ENCODE peak calls at places on chromosomes 4 and X, in six cellular contexts. Z is CD4-positive, alpha-beta memory T cell; B is A549; X is naive thymus-derived CD4-positive, alpha-beta T cell; V is BE2C; C is RWPE2. O is an unnamed sample.

GRCh38 chr4:152500798-152501434 is 35.0 kb downstream of the FBXW7 start:
- DNase-seq in B (peak; percentile 30), C (no peak), X (peak; percentile 77), Z (peak; percentile 82), V (peak; percentile 72), O (no peak)

GRCh38 chrX:150934453-150934852 is 36.0 kb upstream of the CD99L2 start:
- DNase-seq in V (no peak), Z (no peak), C (no peak), X (no peak), B (peak; percentile 18), O (no peak)

GRCh38 chrX:114344756-114345155 is 239.1 kb upstream of the HTR2C start:
- DNase-seq in Z (no peak), V (no peak), C (no peak), X (no peak), B (peak; percentile 1), O (no peak)

GRCh38 chrX:1386338-1387127 is 5.4 kb downstream of the SLC25A6 start:
- DNase-seq in B (no peak), X (no peak), V (no peak), C (peak; percentile 66), Z (no peak), O (peak; percentile 30)

GRCh38 chr4:73922766-73923630 is 53.8 kb downstream of the CXCL1 start:
- DNase-seq in C (no peak), X (no peak), V (no peak), B (no peak), Z (no peak), O (no peak)

GRCh38 chrX:24097741-24098140 is 43.0 kb downstream of the EIF2S3 start:
- DNase-seq in B (no peak), Z (no peak), X (no peak), C (no peak), V (no peak), O (no peak)

GRCh38 chr4:54912155-54912554 is 213.2 kb downstream of the KDR start:
- DNase-seq in V (no peak), B (no peak), C (no peak), Z (no peak), X (no peak), O (no peak)

GRCh38 chrX:39966186-39966585 is 131.6 kb downstream of the BCOR start:
- DNase-seq in Z (no peak), C (no peak), V (no peak), X (no peak), B (no peak), O (no peak)

GRCh38 chrX:129982300-129983246 is at the start of gene BCORL1:
- DNase-seq in V (peak; percentile 91), Z (peak; percentile 88), B (peak; percentile 94), C (peak; percentile 83), X (peak; percentile 89), O (peak; percentile 90)

GRCh38 chr4:169799260-169799659 is 41.5 kb upstream of the HPF1 start:
- DNase-seq in C (no peak), Z (no peak), V (no peak), X (no peak), B (no peak), O (no peak)

GRCh38 chr4:39729557-39729956 is 31.6 kb downstream of the UBE2K start:
- DNase-seq in V (no peak), X (no peak), Z (no peak), C (no peak), B (no peak), O (no peak)

GRCh38 chr4:53365121-53365485 is 758 bp downstream of the SCFD2 start:
- DNase-seq in Z (no peak), V (peak; percentile 40), C (no peak), B (no peak), X (peak; percentile 8), O (no peak)

GRCh38 chrX:2879670-2880069 is 49.5 kb downstream of the ARSD start:
- DNase-seq in C (no peak), V (no peak), Z (no peak), X (no peak), B (no peak), O (no peak)

GRCh38 chr4:187578103-187578502 is 417.5 kb upstream of the ZFP42 start:
- DNase-seq in C (no peak), Z (no peak), V (no peak), X (no peak), B (no peak), O (no peak)

GRCh38 chr4:158934996-158935669 is 166.3 kb downstream of the FNIP2 start:
- DNase-seq in B (no peak), C (no peak), Z (no peak), V (no peak), X (no peak), O (no peak)

GRCh38 chrX:148530464-148531077 is 30.2 kb downstream of the AFF2 start:
- DNase-seq in B (no peak), V (no peak), Z (peak; percentile 14), C (no peak), X (no peak), O (no peak)

GRCh38 chr4:10593130-10593529 is 91.4 kb downstream of the CLNK start:
- DNase-seq in V (no peak), Z (no peak), X (no peak), C (no peak), B (no peak), O (no peak)

GRCh38 chr4:86359944-86360478 is at the start of gene MAPK10:
- DNase-seq in V (peak; percentile 86), X (peak; percentile 43), B (no peak), Z (peak; percentile 71), C (no peak), O (peak; percentile 96)
- H3K4me3 ChIP-seq in V (peak within 1 kb of the TSS; percentile 88), X (peak within 1 kb of the TSS; percentile 24), B (no peak within 1 kb of the TSS), Z (peak within 1 kb of the TSS; percentile 18), C (no peak within 1 kb of the TSS), O (peak within 1 kb of the TSS; percentile 71)

DNA sequence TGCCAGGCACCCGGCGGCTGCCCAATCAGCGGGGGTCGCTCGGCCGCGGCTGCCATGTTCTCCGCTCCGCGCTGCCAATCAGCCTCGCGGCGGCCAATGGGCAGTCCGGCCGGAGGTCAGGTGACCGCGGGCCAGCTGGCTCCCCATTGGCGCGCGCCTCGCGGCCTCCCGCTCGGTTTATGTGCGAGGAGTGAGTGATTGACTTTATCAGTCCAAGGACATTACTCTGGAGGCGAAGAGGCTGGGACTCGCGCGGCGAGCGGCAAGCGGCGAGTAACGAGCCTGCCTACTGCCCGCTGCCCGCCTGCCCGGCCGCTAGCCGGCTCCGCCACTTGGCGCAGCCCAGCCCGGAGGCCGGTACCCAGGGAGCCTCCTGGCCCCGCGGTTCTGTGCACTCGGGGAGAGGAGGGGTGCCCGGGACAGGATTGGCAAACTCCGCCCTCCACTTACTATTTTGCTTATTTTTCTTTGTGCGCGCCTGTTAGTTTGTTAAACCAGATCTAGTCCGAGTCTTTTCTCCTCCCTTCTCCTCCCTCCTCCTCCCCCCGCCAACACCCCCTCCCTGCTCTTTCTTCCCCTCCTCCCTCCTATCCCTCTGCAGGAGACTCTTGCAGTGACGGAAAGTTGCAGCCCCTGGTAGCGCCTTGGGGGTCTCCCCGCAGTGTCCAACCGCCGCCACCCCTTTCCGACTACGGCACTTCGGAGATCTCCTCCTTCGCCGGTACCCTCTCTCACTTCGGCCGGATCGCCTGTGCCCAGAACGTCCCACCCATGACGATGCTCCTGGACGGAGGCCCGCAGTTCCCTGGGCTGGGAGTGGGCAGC is at the start of gene ZIC3:
- DNase-seq in B (no peak), C (no peak), X (no peak), V (no peak), Z (no peak), O (peak; percentile 65)
- H3K4me3 ChIP-seq in B (no peak within 1 kb of the TSS), C (peak within 1 kb of the TSS; percentile 32), X (no peak within 1 kb of the TSS), V (no peak within 1 kb of the TSS), Z (no peak within 1 kb of the TSS), O (peak within 1 kb of the TSS; percentile 55)

DNA sequence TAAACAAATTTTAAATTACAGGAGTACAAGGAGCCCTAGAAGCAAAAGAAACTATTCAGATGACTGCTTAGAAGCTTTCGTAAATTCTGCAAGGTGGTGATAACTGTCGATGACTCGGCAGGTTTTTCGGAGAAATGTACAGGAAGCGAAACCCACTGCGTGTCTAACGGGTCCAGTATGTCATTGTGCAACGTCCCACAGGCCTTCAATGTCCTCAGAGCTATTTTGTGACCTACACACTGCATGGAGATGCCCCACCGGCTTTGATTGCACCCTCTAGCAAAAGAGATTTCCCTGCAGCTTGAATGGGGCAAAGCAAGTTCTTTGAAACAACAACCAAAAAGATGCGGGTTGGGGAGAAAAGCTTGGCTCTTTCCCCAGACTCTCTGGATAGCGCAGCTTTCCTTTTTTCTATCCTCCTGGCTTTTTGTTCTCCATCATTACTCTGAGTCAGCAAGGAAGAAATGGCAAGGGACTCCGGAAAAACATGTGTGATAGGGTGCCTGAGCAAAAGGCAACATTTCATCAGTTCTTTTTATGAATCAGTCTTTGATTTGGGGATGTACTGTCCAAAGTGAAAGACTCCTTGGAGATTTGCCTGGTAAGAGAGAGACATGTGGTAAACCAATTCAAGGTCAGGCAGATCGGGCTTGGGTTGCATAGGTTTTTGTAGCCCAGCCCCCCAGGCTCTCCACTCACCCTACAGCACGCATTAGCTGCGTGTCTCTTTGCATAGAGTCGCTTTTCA is 112.0 kb upstream of the TBL1X start:
- DNase-seq in V (no peak), Z (no peak), C (no peak), X (no peak), B (no peak), O (no peak)
- H3K4me3 ChIP-seq in V (no peak overlapping the region), Z (no peak overlapping the region), C (no peak overlapping the region), X (peak overlapping the region; percentile 8), B (no peak overlapping the region), O (no peak overlapping the region)

DNA sequence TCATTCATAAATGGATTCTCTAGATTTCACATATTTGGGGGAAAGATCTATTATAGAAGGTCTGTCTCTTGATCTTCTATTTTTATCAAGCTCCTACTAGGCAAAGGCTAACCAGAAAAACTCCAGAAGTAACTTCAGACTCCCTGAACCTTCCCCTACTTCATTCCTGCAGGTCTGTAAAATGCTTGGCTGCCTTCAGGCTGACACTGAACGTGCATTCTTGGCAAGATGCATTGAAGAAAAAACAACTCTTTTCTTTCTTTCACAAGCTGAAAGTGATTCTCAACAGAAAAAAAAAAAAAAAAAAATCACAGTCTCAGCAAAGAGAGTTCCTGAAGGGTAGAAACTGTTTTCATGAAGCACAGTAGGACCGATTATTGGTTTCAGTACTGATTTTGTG is 12.7 kb downstream of the OPHN1 start:
- DNase-seq in C (no peak), Z (no peak), B (no peak), V (no peak), X (no peak), O (no peak)
- H3K4me3 ChIP-seq in C (no peak overlapping the region), Z (no peak overlapping the region), B (no peak overlapping the region), V (no peak overlapping the region), X (no peak overlapping the region), O (no peak overlapping the region)

GRCh38 chr4:37995299-37995821 is 35.2 kb downstream of the PTTG2 start:
- DNase-seq in B (no peak), V (no peak), Z (no peak), C (no peak), X (no peak), O (no peak)

GRCh38 chr4:37994569-37994968 is 34.4 kb downstream of the PTTG2 start:
- DNase-seq in C (no peak), Z (no peak), X (no peak), B (no peak), V (no peak), O (no peak)

GRCh38 chr4:37999000-37999745 is 39.0 kb downstream of the PTTG2 start:
- DNase-seq in X (no peak), C (no peak), V (no peak), B (no peak), Z (no peak), O (no peak)

GRCh38 chr4:37995981-37996770 is 36.0 kb downstream of the PTTG2 start:
- DNase-seq in Z (no peak), C (no peak), X (no peak), B (no peak), V (no peak), O (no peak)

DNA sequence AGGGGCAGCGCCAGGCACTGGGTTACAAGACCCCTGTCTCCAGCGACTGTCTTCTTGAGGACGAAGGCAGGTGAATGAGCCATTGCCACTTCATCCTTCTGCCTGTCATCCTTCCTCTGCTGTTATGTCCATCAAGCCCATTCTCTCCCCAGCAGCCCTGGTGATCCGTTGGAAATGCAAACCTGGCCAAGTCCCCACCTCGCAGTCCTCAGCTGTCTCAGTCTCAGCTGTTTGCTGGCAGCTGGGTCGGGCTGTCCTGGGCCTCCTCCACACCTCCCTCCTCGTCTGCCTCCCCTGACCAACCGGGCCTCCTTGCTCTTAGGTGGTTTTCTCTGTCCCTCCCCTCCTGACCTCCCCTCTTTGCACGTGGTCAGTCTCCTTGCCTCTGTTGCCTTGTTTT is 38.0 kb downstream of the PTTG2 start:
- DNase-seq in C (no peak), X (no peak), V (no peak), B (no peak), Z (no peak), O (no peak)
- H3K4me3 ChIP-seq in C (no peak overlapping the region), X (no peak overlapping the region), V (no peak overlapping the region), B (no peak overlapping the region), Z (no peak overlapping the region), O (no peak overlapping the region)

O was measured in dorsolateral prefrontal cortex.